ENCODE peak calls at places on chromosomes 2 and 18, in nine cellular contexts. One of them, this sample, is unnamed. For H3K4me1 and H3K9me3, the result is how much of the 10 kb centered on the place peaks cover.

GRCh38 chr2:160324161-160324768 is 124.2 kb upstream of the ITGB6 start:
- DNase-seq in adrenal gland: peak
- DNase-seq in tibial artery: peak
- DNase-seq in aorta: peak
- DNase-seq in neural progenitor cell: peak
- DNase-seq in GM23248: peak
- DNase-seq in gastrocnemius medialis: peak
- DNase-seq in upper lobe of right lung: peak
- DNase-seq in naive thymus-derived CD4-positive, alpha-beta T cell: no peak
- DNase-seq in this sample: peak

GRCh38 chr2:213336253-213336770 is 52.0 kb downstream of the SPAG16 start:
- DNase-seq in adrenal gland: no peak
- DNase-seq in tibial artery: no peak
- DNase-seq in aorta: peak
- DNase-seq in neural progenitor cell: no peak
- DNase-seq in GM23248: no peak
- DNase-seq in gastrocnemius medialis: no peak
- DNase-seq in upper lobe of right lung: no peak
- DNase-seq in naive thymus-derived CD4-positive, alpha-beta T cell: no peak
- DNase-seq in this sample: no peak

GRCh38 chr2:171289938-171290480 is 129.3 kb upstream of the TLK1 start:
- DNase-seq in adrenal gland: no peak
- DNase-seq in tibial artery: no peak
- DNase-seq in aorta: no peak
- DNase-seq in neural progenitor cell: no peak
- DNase-seq in GM23248: no peak
- DNase-seq in gastrocnemius medialis: no peak
- DNase-seq in upper lobe of right lung: no peak
- DNase-seq in naive thymus-derived CD4-positive, alpha-beta T cell: no peak
- DNase-seq in this sample: no peak

GRCh38 chr2:113158884-113159553 is 14.8 kb upstream of the PSD4 start:
- DNase-seq in adrenal gland: no peak
- DNase-seq in tibial artery: peak
- DNase-seq in aorta: no peak
- DNase-seq in neural progenitor cell: no peak
- DNase-seq in GM23248: peak
- DNase-seq in gastrocnemius medialis: no peak
- DNase-seq in upper lobe of right lung: no peak
- DNase-seq in naive thymus-derived CD4-positive, alpha-beta T cell: no peak
- DNase-seq in this sample: no peak

GRCh38 chr2:32862269-32863055 is 84.3 kb upstream of the LTBP1 start:
- DNase-seq in adrenal gland: no peak
- DNase-seq in tibial artery: no peak
- DNase-seq in aorta: no peak
- DNase-seq in neural progenitor cell: no peak
- DNase-seq in GM23248: peak
- DNase-seq in gastrocnemius medialis: no peak
- DNase-seq in upper lobe of right lung: no peak
- DNase-seq in naive thymus-derived CD4-positive, alpha-beta T cell: no peak
- DNase-seq in this sample: no peak

GRCh38 chr2:28902584-28902983 is 8.1 kb downstream of the WDR43 start:
- DNase-seq in adrenal gland: no peak
- DNase-seq in tibial artery: no peak
- DNase-seq in aorta: no peak
- DNase-seq in neural progenitor cell: no peak
- DNase-seq in GM23248: no peak
- DNase-seq in gastrocnemius medialis: no peak
- DNase-seq in upper lobe of right lung: no peak
- DNase-seq in naive thymus-derived CD4-positive, alpha-beta T cell: no peak
- DNase-seq in this sample: no peak

GRCh38 chr2:168470188-168470879 is 14.3 kb downstream of the CERS6 start:
- DNase-seq in adrenal gland: no peak
- DNase-seq in tibial artery: no peak
- DNase-seq in aorta: no peak
- DNase-seq in neural progenitor cell: peak
- DNase-seq in GM23248: no peak
- DNase-seq in gastrocnemius medialis: no peak
- DNase-seq in upper lobe of right lung: no peak
- DNase-seq in naive thymus-derived CD4-positive, alpha-beta T cell: no peak
- DNase-seq in this sample: no peak

GRCh38 chr2:29587791-29588190 is 333.6 kb downstream of the ALK start:
- DNase-seq in adrenal gland: no peak
- DNase-seq in tibial artery: no peak
- DNase-seq in aorta: no peak
- DNase-seq in neural progenitor cell: no peak
- DNase-seq in GM23248: peak
- DNase-seq in gastrocnemius medialis: no peak
- DNase-seq in upper lobe of right lung: no peak
- DNase-seq in naive thymus-derived CD4-positive, alpha-beta T cell: no peak
- DNase-seq in this sample: no peak

GRCh38 chr18:25310045-25310444 is 41.9 kb downstream of the ZNF521 start:
- DNase-seq in adrenal gland: peak
- DNase-seq in tibial artery: no peak
- DNase-seq in aorta: no peak
- DNase-seq in neural progenitor cell: peak
- DNase-seq in GM23248: peak
- DNase-seq in gastrocnemius medialis: no peak
- DNase-seq in upper lobe of right lung: no peak
- DNase-seq in naive thymus-derived CD4-positive, alpha-beta T cell: no peak
- DNase-seq in this sample: no peak

GRCh38 chr2:43302311-43303051 is 76.1 kb upstream of the ZFP36L2 start:
- DNase-seq in adrenal gland: no peak
- DNase-seq in tibial artery: no peak
- DNase-seq in aorta: no peak
- DNase-seq in neural progenitor cell: no peak
- DNase-seq in GM23248: no peak
- DNase-seq in gastrocnemius medialis: no peak
- DNase-seq in upper lobe of right lung: no peak
- DNase-seq in naive thymus-derived CD4-positive, alpha-beta T cell: no peak
- DNase-seq in this sample: no peak

GRCh38 chr2:133812826-133813617 is 244.8 kb upstream of the NCKAP5 start:
- DNase-seq in adrenal gland: no peak
- DNase-seq in tibial artery: no peak
- DNase-seq in aorta: no peak
- DNase-seq in neural progenitor cell: no peak
- DNase-seq in GM23248: peak
- DNase-seq in gastrocnemius medialis: no peak
- DNase-seq in upper lobe of right lung: no peak
- DNase-seq in naive thymus-derived CD4-positive, alpha-beta T cell: no peak
- DNase-seq in this sample: no peak

GRCh38 chr18:76387608-76388007 is 107.4 kb downstream of the ZNF516 start:
- DNase-seq in adrenal gland: no peak
- DNase-seq in tibial artery: peak
- DNase-seq in aorta: no peak
- DNase-seq in neural progenitor cell: no peak
- DNase-seq in GM23248: no peak
- DNase-seq in gastrocnemius medialis: no peak
- DNase-seq in upper lobe of right lung: no peak
- DNase-seq in naive thymus-derived CD4-positive, alpha-beta T cell: no peak
- DNase-seq in this sample: no peak

GRCh38 chr2:240604291-240604938 is 17.9 kb downstream of the CAPN10 start:
- DNase-seq in adrenal gland: peak
- DNase-seq in tibial artery: peak
- DNase-seq in aorta: peak
- DNase-seq in neural progenitor cell: peak
- DNase-seq in GM23248: peak
- DNase-seq in gastrocnemius medialis: peak
- DNase-seq in upper lobe of right lung: peak
- DNase-seq in naive thymus-derived CD4-positive, alpha-beta T cell: no peak
- DNase-seq in this sample: peak

GRCh38 chr2:240601831-240602160 is 15.3 kb downstream of the CAPN10 start:
- DNase-seq in adrenal gland: peak
- DNase-seq in tibial artery: peak
- DNase-seq in aorta: peak
- DNase-seq in neural progenitor cell: no peak
- DNase-seq in GM23248: no peak
- DNase-seq in gastrocnemius medialis: peak
- DNase-seq in upper lobe of right lung: peak
- DNase-seq in naive thymus-derived CD4-positive, alpha-beta T cell: no peak
- DNase-seq in this sample: peak

GRCh38 chr2:240603846-240604245 is 17.3 kb downstream of the CAPN10 start:
- DNase-seq in adrenal gland: no peak
- DNase-seq in tibial artery: peak
- DNase-seq in aorta: peak
- DNase-seq in neural progenitor cell: no peak
- DNase-seq in GM23248: no peak
- DNase-seq in gastrocnemius medialis: no peak
- DNase-seq in upper lobe of right lung: peak
- DNase-seq in naive thymus-derived CD4-positive, alpha-beta T cell: no peak
- DNase-seq in this sample: no peak

GRCh38 chr2:240602266-240603050 is 15.9 kb downstream of the CAPN10 start:
- DNase-seq in adrenal gland: peak
- DNase-seq in tibial artery: peak
- DNase-seq in aorta: peak
- DNase-seq in neural progenitor cell: no peak
- DNase-seq in GM23248: no peak
- DNase-seq in gastrocnemius medialis: peak
- DNase-seq in upper lobe of right lung: peak
- DNase-seq in naive thymus-derived CD4-positive, alpha-beta T cell: no peak
- DNase-seq in this sample: peak

GRCh38 chr2:240603081-240603835 is 16.7 kb downstream of the CAPN10 start:
- DNase-seq in adrenal gland: peak
- DNase-seq in tibial artery: peak
- DNase-seq in aorta: peak
- DNase-seq in neural progenitor cell: no peak
- DNase-seq in GM23248: no peak
- DNase-seq in gastrocnemius medialis: no peak
- DNase-seq in upper lobe of right lung: peak
- DNase-seq in naive thymus-derived CD4-positive, alpha-beta T cell: no peak
- DNase-seq in this sample: peak
- H3K4me1 ChIP-seq in adrenal gland: under half
- H3K4me1 ChIP-seq in tibial artery: under half
- H3K4me1 ChIP-seq in aorta: under half
- H3K4me1 ChIP-seq in neural progenitor cell: under half
- H3K4me1 ChIP-seq in GM23248: under half
- H3K4me1 ChIP-seq in gastrocnemius medialis: under half
- H3K4me1 ChIP-seq in upper lobe of right lung: under half
- H3K4me1 ChIP-seq in naive thymus-derived CD4-positive, alpha-beta T cell: under half
- H3K4me1 ChIP-seq in this sample: under half

GRCh38 chr2:89820248-89820647 is 1128.8 kb downstream of the RPIA start:
- DNase-seq in adrenal gland: no peak
- DNase-seq in tibial artery: no peak
- DNase-seq in aorta: no peak
- DNase-seq in neural progenitor cell: no peak
- DNase-seq in GM23248: no peak
- DNase-seq in gastrocnemius medialis: no peak
- DNase-seq in upper lobe of right lung: no peak
- DNase-seq in naive thymus-derived CD4-positive, alpha-beta T cell: no peak
- DNase-seq in this sample: no peak
- H3K9me3 ChIP-seq in adrenal gland: under half
- H3K9me3 ChIP-seq in tibial artery: under half
- H3K9me3 ChIP-seq in aorta: under half
- H3K9me3 ChIP-seq in neural progenitor cell: half or more
- H3K9me3 ChIP-seq in GM23248: under half
- H3K9me3 ChIP-seq in gastrocnemius medialis: under half
- H3K9me3 ChIP-seq in upper lobe of right lung: half or more
- H3K9me3 ChIP-seq in naive thymus-derived CD4-positive, alpha-beta T cell: under half
- H3K9me3 ChIP-seq in this sample: under half

DNA sequence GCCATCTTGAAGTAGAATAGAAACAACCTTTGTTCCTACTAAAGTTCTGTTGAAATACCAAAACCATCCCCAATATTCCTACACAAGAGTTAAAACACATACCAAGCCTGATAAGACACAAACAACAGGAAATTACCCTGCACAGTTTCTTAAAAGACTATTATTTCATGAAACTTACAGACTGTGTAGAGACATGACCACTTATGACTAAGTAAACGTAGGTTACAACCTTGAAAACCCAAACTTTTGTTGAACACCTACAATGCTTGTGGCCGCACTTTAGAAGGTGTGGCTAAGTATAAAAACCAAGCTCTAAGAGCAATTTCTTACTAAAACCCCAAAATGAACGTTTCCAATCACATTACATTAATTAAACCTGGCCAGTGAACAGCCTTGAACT is 2.0 kb downstream of the SMAD2 start:
- DNase-seq in adrenal gland: no peak
- DNase-seq in tibial artery: no peak
- DNase-seq in aorta: no peak
- DNase-seq in neural progenitor cell: no peak
- DNase-seq in GM23248: peak
- DNase-seq in gastrocnemius medialis: no peak
- DNase-seq in upper lobe of right lung: no peak
- DNase-seq in naive thymus-derived CD4-positive, alpha-beta T cell: no peak
- DNase-seq in this sample: no peak
- H3K4me1 ChIP-seq in adrenal gland: under half
- H3K4me1 ChIP-seq in tibial artery: under half
- H3K4me1 ChIP-seq in aorta: under half
- H3K4me1 ChIP-seq in neural progenitor cell: half or more
- H3K4me1 ChIP-seq in GM23248: under half
- H3K4me1 ChIP-seq in gastrocnemius medialis: under half
- H3K4me1 ChIP-seq in upper lobe of right lung: half or more
- H3K4me1 ChIP-seq in naive thymus-derived CD4-positive, alpha-beta T cell: under half
- H3K4me1 ChIP-seq in this sample: half or more

GRCh38 chr18:78602430-78602829 is 377.2 kb upstream of the SALL3 start:
- DNase-seq in adrenal gland: no peak
- DNase-seq in tibial artery: no peak
- DNase-seq in aorta: no peak
- DNase-seq in neural progenitor cell: no peak
- DNase-seq in GM23248: no peak
- DNase-seq in gastrocnemius medialis: no peak
- DNase-seq in upper lobe of right lung: no peak
- DNase-seq in naive thymus-derived CD4-positive, alpha-beta T cell: no peak
- DNase-seq in this sample: no peak

GRCh38 chr18:78603584-78603983 is 376.0 kb upstream of the SALL3 start:
- DNase-seq in adrenal gland: no peak
- DNase-seq in tibial artery: no peak
- DNase-seq in aorta: peak
- DNase-seq in neural progenitor cell: no peak
- DNase-seq in GM23248: no peak
- DNase-seq in gastrocnemius medialis: no peak
- DNase-seq in upper lobe of right lung: no peak
- DNase-seq in naive thymus-derived CD4-positive, alpha-beta T cell: no peak
- DNase-seq in this sample: no peak

GRCh38 chr18:78603102-78603501 is 376.5 kb upstream of the SALL3 start:
- DNase-seq in adrenal gland: no peak
- DNase-seq in tibial artery: no peak
- DNase-seq in aorta: no peak
- DNase-seq in neural progenitor cell: no peak
- DNase-seq in GM23248: no peak
- DNase-seq in gastrocnemius medialis: no peak
- DNase-seq in upper lobe of right lung: no peak
- DNase-seq in naive thymus-derived CD4-positive, alpha-beta T cell: no peak
- DNase-seq in this sample: no peak

GRCh38 chr18:78601923-78602322 is 377.7 kb upstream of the SALL3 start:
- DNase-seq in adrenal gland: no peak
- DNase-seq in tibial artery: no peak
- DNase-seq in aorta: no peak
- DNase-seq in neural progenitor cell: no peak
- DNase-seq in GM23248: no peak
- DNase-seq in gastrocnemius medialis: no peak
- DNase-seq in upper lobe of right lung: no peak
- DNase-seq in naive thymus-derived CD4-positive, alpha-beta T cell: no peak
- DNase-seq in this sample: no peak

DNA sequence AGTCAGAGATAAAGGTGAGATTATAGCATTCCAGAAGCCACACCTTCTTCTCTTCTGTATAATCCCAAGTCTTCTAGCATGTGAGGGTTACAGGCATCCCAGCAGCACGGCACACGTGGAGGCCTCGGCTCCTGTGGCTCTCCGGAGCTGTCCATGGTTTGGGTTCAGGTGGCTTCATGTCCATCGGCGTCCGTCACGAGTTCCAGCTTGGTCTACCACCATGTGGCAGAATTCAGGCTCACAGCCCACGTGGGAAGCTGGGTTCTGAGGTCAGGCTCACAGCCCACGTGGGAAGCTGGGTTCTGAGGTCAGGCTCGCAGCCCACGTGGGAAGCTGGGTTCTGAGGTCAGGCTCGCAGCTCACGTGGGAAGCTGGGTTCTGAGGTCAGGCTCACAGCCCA is 378.3 kb upstream of the SALL3 start:
- DNase-seq in adrenal gland: no peak
- DNase-seq in tibial artery: no peak
- DNase-seq in aorta: no peak
- DNase-seq in neural progenitor cell: peak
- DNase-seq in GM23248: no peak
- DNase-seq in gastrocnemius medialis: no peak
- DNase-seq in upper lobe of right lung: no peak
- DNase-seq in naive thymus-derived CD4-positive, alpha-beta T cell: no peak
- DNase-seq in this sample: no peak
- H3K9me3 ChIP-seq in adrenal gland: under half
- H3K9me3 ChIP-seq in tibial artery: under half
- H3K9me3 ChIP-seq in aorta: under half
- H3K9me3 ChIP-seq in neural progenitor cell: under half
- H3K9me3 ChIP-seq in GM23248: under half
- H3K9me3 ChIP-seq in gastrocnemius medialis: under half
- H3K9me3 ChIP-seq in upper lobe of right lung: under half
- H3K9me3 ChIP-seq in naive thymus-derived CD4-positive, alpha-beta T cell: under half
- H3K9me3 ChIP-seq in this sample: under half